ENCODE peak calls at places on chromosomes 2 and 18, in ten cellular contexts. A, K, Y, N, W, U, C, G, J and E are unnamed samples. For H3K4me1, the result is how much of the 10 kb centered on the place peaks cover.

GRCh38 chr18:74310411-74310810 is 5.2 kb upstream of the C18orf63 start:
- DNase-seq in G (peak), W (no peak), K (no peak), C (no peak), N (no peak), J (no peak), Y (peak), U (no peak), A (no peak), E (no peak)

GRCh38 chr2:185782223-185782769 is 43.7 kb downstream of the FSIP2 start:
- DNase-seq in G (no peak), Y (no peak), A (no peak), C (no peak), K (no peak), J (no peak), U (no peak), N (no peak), W (no peak), E (no peak)

GRCh38 chr2:29309090-29310054 is 194.2 kb downstream of the CLIP4 start:
- DNase-seq in N (peak), C (no peak), A (peak), Y (peak), W (no peak), J (no peak), U (no peak), K (peak), G (peak), E (peak)

GRCh38 chr18:8496186-8496585 is 113.1 kb upstream of the RAB12 start:
- DNase-seq in U (no peak), G (peak), A (no peak), Y (peak), C (no peak), J (peak), K (no peak), N (no peak), W (no peak), E (peak)

GRCh38 chr2:161044095-161044874 is 115.9 kb upstream of the TANK start:
- DNase-seq in G (no peak), Y (no peak), J (peak), U (no peak), A (no peak), W (no peak), K (no peak), C (no peak), N (no peak), E (peak)

GRCh38 chr18:35371412-35372195 is 5.5 kb downstream of the ZNF396 start:
- DNase-seq in U (no peak), N (no peak), J (no peak), W (no peak), A (no peak), G (no peak), K (no peak), Y (peak), C (no peak), E (no peak)

GRCh38 chr2:240412211-240412830 is 23.1 kb upstream of the GPC1 start:
- DNase-seq in C (no peak), G (no peak), Y (no peak), J (peak), A (peak), K (no peak), N (no peak), U (peak), W (no peak), E (no peak)

GRCh38 chr2:119290859-119291587 is 67.4 kb downstream of the STEAP3 start:
- DNase-seq in Y (peak), G (peak), C (peak), J (no peak), A (peak), U (peak), N (peak), K (peak), W (peak), E (peak)

GRCh38 chr18:57561728-57562423 is 24.6 kb downstream of the FECH start:
- DNase-seq in C (no peak), K (peak), A (no peak), G (peak), N (peak), U (no peak), Y (peak), W (no peak), J (no peak), E (no peak)

GRCh38 chr2:222892321-222892720 is 31.5 kb downstream of the ACSL3 start:
- DNase-seq in W (no peak), Y (no peak), A (no peak), N (no peak), K (no peak), G (no peak), U (no peak), J (no peak), C (no peak), E (no peak)

GRCh38 chr2:177254433-177255226 is 9.9 kb downstream of the NFE2L2 start:
- DNase-seq in Y (peak), G (peak), K (peak), U (peak), W (peak), A (peak), C (no peak), J (no peak), N (no peak), E (no peak)

GRCh38 chr18:23716516-23716915 is 27.3 kb downstream of the LAMA3 start:
- DNase-seq in U (no peak), K (no peak), N (no peak), C (no peak), G (peak), J (no peak), W (no peak), Y (peak), A (no peak), E (no peak)

GRCh38 chr2:207813221-207813916 is 43.7 kb upstream of the FZD5 start:
- DNase-seq in U (no peak), Y (peak), C (no peak), N (no peak), G (peak), K (no peak), W (no peak), J (no peak), A (no peak), E (no peak)

GRCh38 chr2:234156326-234156725 is 105.8 kb downstream of the SPP2 start:
- DNase-seq in N (no peak), A (no peak), U (no peak), J (no peak), K (no peak), G (no peak), C (no peak), W (no peak), Y (no peak), E (no peak)
- H3K4me1 ChIP-seq in N (under half), A (under half), U (under half), J (under half), K (under half), G (under half), C (under half), W (under half), Y (under half), E (under half)

DNA sequence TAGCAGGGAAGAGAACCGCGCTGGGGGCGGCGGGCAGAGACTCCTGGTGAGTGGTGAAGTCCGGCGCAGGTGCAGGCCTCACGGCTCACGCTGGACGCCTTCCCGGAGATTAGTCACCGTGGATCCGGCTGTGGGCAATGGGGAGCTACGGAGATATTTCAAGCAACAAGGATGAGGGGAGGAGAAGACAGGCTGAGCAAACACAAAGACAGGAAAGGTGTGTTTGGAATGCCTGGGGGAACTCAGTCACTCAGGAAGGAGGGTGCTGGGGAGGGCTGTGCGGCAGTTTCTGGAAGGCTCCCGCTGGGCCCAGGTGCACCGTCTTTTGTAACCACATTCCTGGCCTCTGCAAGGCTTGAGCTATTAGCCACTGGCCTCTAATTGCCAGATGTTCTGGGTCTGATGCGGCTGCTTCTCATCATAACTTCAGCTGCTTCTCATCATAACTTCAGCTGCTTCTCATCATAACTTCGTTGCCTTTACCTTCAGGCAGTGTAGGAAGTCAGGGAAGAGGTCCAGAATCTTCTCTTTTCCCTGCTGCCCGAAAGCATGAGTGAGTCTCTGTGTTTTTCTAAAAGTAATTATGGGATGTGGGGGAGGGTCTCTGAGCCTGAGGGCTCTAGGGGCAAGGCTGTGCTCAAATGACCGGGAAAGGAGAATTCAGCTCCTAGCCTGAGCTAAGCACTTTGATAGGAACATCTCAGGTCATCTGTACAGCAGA is 118.9 kb downstream of the PXDN start:
- DNase-seq in W (peak), J (no peak), Y (peak), U (peak), K (no peak), G (peak), A (no peak), N (no peak), C (no peak), E (peak)
- H3K4me3 ChIP-seq in W (no peak), J (no peak), Y (no peak), U (no peak), K (no peak), G (peak), A (no peak), N (no peak), C (no peak), E (no peak)

GRCh38 chr18:62629031-62629430 is 86.3 kb upstream of the PHLPP1 start:
- DNase-seq in W (no peak), Y (no peak), A (no peak), U (no peak), N (no peak), J (no peak), K (no peak), C (no peak), G (no peak), E (no peak)
- H3K27ac ChIP-seq in W (no peak), Y (no peak), A (no peak), U (no peak), N (no peak), J (no peak), K (no peak), C (no peak), G (no peak), E (no peak)

DNA sequence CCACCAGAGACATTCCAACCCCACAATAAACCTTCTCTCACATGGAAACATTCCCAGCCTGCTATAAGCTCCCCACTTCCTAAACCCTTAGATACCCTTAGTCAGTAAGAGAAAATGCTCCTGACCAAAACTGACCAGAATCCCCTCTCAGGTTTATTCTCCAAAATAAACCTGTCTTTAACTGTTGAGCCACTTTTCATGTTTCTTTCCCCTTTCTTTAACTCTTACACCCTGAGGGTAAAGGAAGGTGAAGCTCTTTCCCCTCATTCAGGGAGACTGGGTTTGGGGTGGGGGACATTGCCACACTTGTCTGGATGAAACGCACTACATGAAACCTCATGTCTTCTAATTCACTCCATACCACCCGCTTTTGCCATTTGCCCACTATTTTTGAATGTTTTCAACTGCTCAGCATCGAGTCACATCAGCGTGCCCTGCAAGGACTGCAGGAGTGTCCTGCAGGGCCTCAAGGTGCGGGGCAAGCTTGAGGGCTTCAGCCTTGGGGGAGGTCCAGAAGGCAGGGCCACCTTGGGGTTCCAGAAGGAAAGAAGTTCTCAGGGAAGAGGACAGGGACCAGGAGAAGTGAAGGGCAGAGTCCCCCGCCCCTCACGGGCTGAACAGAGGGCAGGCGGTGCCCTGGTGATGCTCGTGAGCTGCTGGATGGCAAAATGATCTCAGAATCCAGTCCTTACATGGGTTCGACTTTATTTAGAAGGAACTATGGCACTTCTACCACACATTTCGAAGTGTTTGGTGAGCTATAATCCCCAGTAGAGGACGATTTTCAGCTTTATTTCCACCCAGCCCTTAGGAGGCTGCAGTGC is 4.2 kb upstream of the SP140L start:
- DNase-seq in K (no peak), A (no peak), C (no peak), G (no peak), Y (no peak), U (no peak), J (no peak), N (no peak), W (no peak), E (no peak)
- H3K4me1 ChIP-seq in K (under half), A (under half), C (under half), G (under half), Y (under half), U (under half), J (under half), N (under half), W (under half), E (under half)

DNA sequence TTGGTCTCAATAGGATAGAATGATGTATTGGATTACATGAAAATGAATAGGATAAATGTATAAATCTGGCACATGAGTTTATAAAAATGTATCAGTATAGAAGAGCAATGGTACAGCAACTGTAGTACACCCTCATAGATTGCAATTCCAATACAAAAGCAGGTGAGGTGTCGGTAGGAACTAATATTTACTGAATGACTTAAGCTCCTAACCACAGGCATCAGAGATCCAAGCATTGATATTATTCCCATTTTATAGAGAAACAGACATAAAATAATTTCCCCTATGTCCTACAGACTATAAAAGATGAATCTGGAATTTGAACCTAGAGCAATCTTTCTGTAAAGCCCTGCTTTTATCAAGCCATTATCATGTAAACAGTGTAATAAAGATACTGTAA is 227.4 kb downstream of the MBD2 start:
- DNase-seq in N (no peak), Y (no peak), W (no peak), A (no peak), J (no peak), U (no peak), K (no peak), G (no peak), C (no peak), E (no peak)
- H3K4me3 ChIP-seq in N (no peak), Y (no peak), W (no peak), A (no peak), J (no peak), U (no peak), K (no peak), G (no peak), C (no peak), E (no peak)

DNA sequence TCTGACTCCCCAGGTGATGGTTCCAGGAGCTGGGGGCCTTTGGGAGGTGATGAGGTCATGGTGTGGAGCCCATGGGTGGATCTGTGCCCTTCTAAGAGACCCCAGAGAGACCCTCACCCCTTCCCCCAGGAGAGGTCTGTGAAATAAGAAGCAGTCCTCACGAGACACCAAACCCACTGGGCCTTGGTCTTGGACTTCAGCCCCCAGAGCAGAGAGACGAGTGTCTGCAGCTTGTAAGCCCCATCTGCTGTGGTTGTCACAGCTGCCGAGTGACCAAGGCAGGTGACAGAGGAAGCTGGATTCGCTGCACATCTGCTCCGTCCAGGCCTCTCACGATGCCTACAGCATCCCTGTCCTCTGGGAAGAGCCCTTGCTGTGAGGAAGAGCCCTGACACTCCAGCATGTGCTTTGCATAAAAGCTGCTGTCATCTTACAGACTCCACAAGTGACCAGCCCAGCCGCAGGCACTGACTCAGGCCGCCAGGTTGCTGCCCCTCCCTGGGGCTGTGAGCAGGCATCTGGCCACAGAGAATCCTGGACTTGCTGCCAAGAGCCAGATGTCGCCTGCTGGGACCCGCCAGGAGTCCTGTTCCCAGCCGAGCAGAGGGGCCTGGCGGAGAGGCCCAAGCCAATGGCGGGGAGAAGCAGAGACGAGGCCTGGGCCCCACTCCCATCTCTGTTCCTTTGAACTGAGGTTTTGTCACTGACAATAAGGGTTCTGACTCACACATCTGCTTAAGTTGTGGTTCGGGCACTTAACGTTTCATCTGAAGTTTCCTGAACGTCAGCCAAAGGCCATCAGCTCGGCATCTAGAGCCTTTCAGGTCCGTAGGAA is 150.7 kb downstream of the PXDN start:
- DNase-seq in A (no peak), U (peak), Y (peak), N (no peak), W (no peak), J (peak), G (no peak), K (no peak), C (no peak), E (no peak)
- H3K27ac ChIP-seq in A (no peak), U (no peak), Y (no peak), N (no peak), W (no peak), J (peak), G (peak), K (no peak), C (no peak), E (no peak)

GRCh38 chr2:74556831-74557370 is 2.4 kb downstream of the DOK1 start:
- DNase-seq in J (no peak), K (no peak), Y (no peak), G (no peak), A (no peak), C (no peak), U (no peak), N (no peak), W (no peak), E (no peak)

GRCh38 chr2:74562126-74562775 is 7.7 kb downstream of the DOK1 start:
- DNase-seq in C (no peak), N (no peak), K (no peak), G (no peak), W (no peak), Y (no peak), U (no peak), A (no peak), J (no peak), E (no peak)

GRCh38 chr2:74560591-74560990 is 6.1 kb downstream of the DOK1 start:
- DNase-seq in N (no peak), C (no peak), K (no peak), A (no peak), G (peak), J (no peak), Y (peak), U (no peak), W (no peak), E (no peak)

GRCh38 chr2:74558284-74559230 is 4.0 kb downstream of the DOK1 start:
- DNase-seq in Y (no peak), W (no peak), U (no peak), N (no peak), G (no peak), K (no peak), A (no peak), J (no peak), C (no peak), E (no peak)

GRCh38 chr2:74559912-74560311 is 5.4 kb downstream of the DOK1 start:
- DNase-seq in U (no peak), W (no peak), A (no peak), J (no peak), G (peak), N (no peak), C (no peak), K (no peak), Y (peak), E (no peak)
- H3K4me1 ChIP-seq in U (under half), W (under half), A (under half), J (under half), G (under half), N (under half), C (under half), K (under half), Y (under half), E (under half)